ENCODE peak calls at places on chromosomes 11 and 22, in eight cellular contexts. Q is RWPE1, L is fibroblast of pulmonary artery, B is mucosa of descending colon, P is hippocampal formation, H is AG09309, W is frontal cortex, A is activated T-helper 1 cell treated with Interleukin-2 at 50 U/mL for 16 hours. K is an unnamed sample.
A peak's percentile ranks its signal among the peaks of the same experiment; 100 is the strongest.

GRCh38 chr11:70509476-70509875 is 111.1 kb downstream of the CTTN start:
- DNase-seq in Q (no peak), L (no peak), B (peak; percentile 4), P (no peak), H (no peak), W (no peak), A (no peak), K (no peak)

GRCh38 chr22:39727541-39727940 is 157.0 kb downstream of the CACNA1I start:
- DNase-seq in Q (peak; percentile 17), L (no peak), B (no peak), P (no peak), H (no peak), W (no peak), A (no peak), K (no peak)

GRCh38 chr11:46356911-46357482 is 9.7 kb downstream of the DGKZ start:
- DNase-seq in Q (peak; percentile 77), L (peak; percentile 69), B (no peak), P (no peak), H (no peak), W (no peak), A (no peak), K (no peak)

GRCh38 chr11:1453611-1454386 is 32.8 kb downstream of the MOB2 start:
- DNase-seq in Q (peak; percentile 56), L (no peak), B (peak; percentile 58), P (no peak), H (no peak), W (peak; percentile 66), A (no peak), K (no peak)

GRCh38 chr22:38226853-38227649 is 25.3 kb downstream of the MAFF start:
- DNase-seq in Q (no peak), L (no peak), B (no peak), P (no peak), H (no peak), W (no peak), A (no peak), K (no peak)

GRCh38 chr11:31817054-31817620 is 6.0 kb upstream of the PAX6 start:
- DNase-seq in Q (no peak), L (no peak), B (no peak), P (no peak), H (no peak), W (no peak), A (no peak), K (no peak)

GRCh38 chr11:99693941-99694492 is 673.3 kb downstream of the CNTN5 start:
- DNase-seq in Q (peak; percentile 60), L (peak; percentile 91), B (no peak), P (no peak), H (no peak), W (no peak), A (no peak), K (no peak)

GRCh38 chr22:26642465-26643367 is 14.7 kb upstream of the MIAT start:
- DNase-seq in Q (no peak), L (no peak), B (peak; percentile 68), P (no peak), H (no peak), W (no peak), A (peak; percentile 63), K (no peak)